ENCODE peak calls at places on chromosomes 12 and 14, in four cellular contexts. I is Peyer's patch, Y is AG09309, Q is NB4. N is an unnamed sample.

GRCh38 chr12:76595056-76595455 is 35.5 kb upstream of the OSBPL8 start:
- DNase-seq in I (no peak), Y (no peak), Q (no peak), N (no peak)

GRCh38 chr14:67423424-67423823 is 11.5 kb upstream of the PLEK2 start:
- DNase-seq in I (no peak), Y (no peak), Q (peak), N (no peak)

GRCh38 chr12:74412607-74413230 is 124.9 kb upstream of the ATXN7L3B start:
- DNase-seq in I (no peak), Y (no peak), Q (peak), N (no peak)

GRCh38 chr12:8629486-8630033 is 16.9 kb upstream of the AICDA start:
- DNase-seq in I (no peak), Y (no peak), Q (peak), N (no peak)

GRCh38 chr14:104797112-104798044 is 1.8 kb upstream of the AKT1 start:
- DNase-seq in I (peak), Y (no peak), Q (no peak), N (no peak)

GRCh38 chr14:88198441-88198840 is 124.6 kb downstream of the KCNK10 start:
- DNase-seq in I (no peak), Y (no peak), Q (no peak), N (no peak)

GRCh38 chr14:60999536-60999935 is 18.5 kb downstream of the SLC38A6 start:
- DNase-seq in I (no peak), Y (no peak), Q (no peak), N (no peak)

GRCh38 chr12:49827351-49828099 is 688 bp downstream of the NCKAP5L start:
- DNase-seq in I (peak), Y (no peak), Q (peak), N (peak)

GRCh38 chr12:69497308-69498026 is 27.3 kb downstream of the FRS2 start:
- DNase-seq in I (no peak), Y (no peak), Q (peak), N (no peak)

GRCh38 chr14:63045612-63046320 is 508 bp upstream of the KCNH5 start:
- DNase-seq in I (no peak), Y (no peak), Q (no peak), N (no peak)

GRCh38 chr12:8037046-8037663 is 4.6 kb downstream of the FOXJ2 start:
- DNase-seq in I (no peak), Y (no peak), Q (peak), N (no peak)

GRCh38 chr12:112107728-112108447 is 695 bp downstream of the NAA25 start:
- DNase-seq in I (peak), Y (no peak), Q (peak), N (no peak)

GRCh38 chr12:109972821-109973220 is 23.3 kb downstream of the GIT2 start:
- DNase-seq in I (no peak), Y (no peak), Q (no peak), N (no peak)

GRCh38 chr14:61649283-61649682 is 46.0 kb upstream of the HIF1A start:
- DNase-seq in I (no peak), Y (no peak), Q (no peak), N (no peak)

GRCh38 chr14:32603992-32604391 is 274.9 kb downstream of the AKAP6 start:
- DNase-seq in I (no peak), Y (no peak), Q (no peak), N (no peak)

GRCh38 chr14:24308342-24309124 is 756 bp upstream of the CIDEB start:
- DNase-seq in I (no peak), Y (no peak), Q (no peak), N (no peak)

GRCh38 chr12:26798013-26798412 is 35.0 kb downstream of the ITPR2 start:
- DNase-seq in I (no peak), Y (no peak), Q (no peak), N (no peak)

GRCh38 chr14:96796851-96797187 is 363 bp upstream of the VRK1 start:
- DNase-seq in I (no peak), Y (no peak), Q (no peak), N (no peak)

GRCh38 chr14:93941293-93941910 is 14.3 kb downstream of the FAM181A start:
- DNase-seq in I (no peak), Y (peak), Q (no peak), N (no peak)

GRCh38 chr14:68553326-68553725 is 239.5 kb downstream of the ZFP36L1 start:
- DNase-seq in I (peak), Y (no peak), Q (no peak), N (no peak)

GRCh38 chr14:46496409-46496808 is 155.2 kb downstream of the RPL10L start:
- DNase-seq in I (no peak), Y (no peak), Q (no peak), N (no peak)

GRCh38 chr14:58280954-58281787 is 17.2 kb upstream of the ARID4A start:
- DNase-seq in I (no peak), Y (peak), Q (peak), N (peak)

GRCh38 chr14:100523536-100524025 is 63.6 kb downstream of the BEGAIN start:
- DNase-seq in I (no peak), Y (no peak), Q (no peak), N (no peak)

GRCh38 chr12:105822131-105823103 is 316.3 kb downstream of the NUAK1 start:
- DNase-seq in I (no peak), Y (peak), Q (no peak), N (no peak)

GRCh38 chr12:131990066-131990979 is 40.6 kb downstream of the EP400 start:
- DNase-seq in I (peak), Y (no peak), Q (no peak), N (no peak)

GRCh38 chr12:109706747-109707469 is 6.7 kb upstream of the FAM222A start:
- DNase-seq in I (peak), Y (no peak), Q (no peak), N (no peak)

GRCh38 chr12:23005387-23005786 is 380.4 kb downstream of the ETNK1 start:
- DNase-seq in I (no peak), Y (no peak), Q (no peak), N (no peak)

GRCh38 chr12:23209793-23210192 is 584.8 kb downstream of the ETNK1 start:
- DNase-seq in I (no peak), Y (no peak), Q (no peak), N (no peak)

GRCh38 chr14:92400579-92401444 is 77.8 kb downstream of the SLC24A4 start:
- DNase-seq in I (no peak), Y (no peak), Q (peak), N (no peak)

GRCh38 chr14:59328410-59328809 is 136.8 kb downstream of the GPR135 start:
- DNase-seq in I (no peak), Y (no peak), Q (peak), N (no peak)

GRCh38 chr12:75550906-75551305 is 39.5 kb upstream of the KRR1 start:
- DNase-seq in I (no peak), Y (no peak), Q (no peak), N (no peak)

GRCh38 chr12:60494249-60494648 is 898.4 kb downstream of the SLC16A7 start:
- DNase-seq in I (no peak), Y (peak), Q (peak), N (no peak)

GRCh38 chr12:116687888-116688287 is 50.0 kb downstream of the SPRING1 start:
- DNase-seq in I (no peak), Y (no peak), Q (peak), N (no peak)

GRCh38 chr12:51722387-51722786 is 126.1 kb downstream of the FIGNL2 start:
- DNase-seq in I (no peak), Y (no peak), Q (no peak), N (no peak)

GRCh38 chr12:51726931-51727330 is 121.6 kb downstream of the FIGNL2 start:
- DNase-seq in I (no peak), Y (no peak), Q (no peak), N (no peak)

GRCh38 chr12:51717325-51717925 is 126.4 kb downstream of the SCN8A start:
- DNase-seq in I (no peak), Y (no peak), Q (no peak), N (no peak)

GRCh38 chr12:51721281-51721940 is 127.1 kb downstream of the FIGNL2 start:
- DNase-seq in I (peak), Y (no peak), Q (peak), N (no peak)
- TF ChIP-seq CTCF in I (no peak), Y (peak), Q (no peak), N (peak)

GRCh38 chr14:103541494-103541943 is 12.5 kb downstream of the TRMT61A start:
- DNase-seq in I (no peak), Y (no peak), Q (no peak), N (no peak)

GRCh38 chr14:103537175-103537990 is 8.4 kb downstream of the TRMT61A start:
- DNase-seq in I (no peak), Y (no peak), Q (no peak), N (no peak)

GRCh38 chr14:103540816-103541493 is 12.0 kb downstream of the TRMT61A start:
- DNase-seq in I (no peak), Y (no peak), Q (no peak), N (no peak)

GRCh38 chr14:103538291-103539055 is 9.5 kb downstream of the TRMT61A start:
- DNase-seq in I (no peak), Y (no peak), Q (no peak), N (no peak)

DNA sequence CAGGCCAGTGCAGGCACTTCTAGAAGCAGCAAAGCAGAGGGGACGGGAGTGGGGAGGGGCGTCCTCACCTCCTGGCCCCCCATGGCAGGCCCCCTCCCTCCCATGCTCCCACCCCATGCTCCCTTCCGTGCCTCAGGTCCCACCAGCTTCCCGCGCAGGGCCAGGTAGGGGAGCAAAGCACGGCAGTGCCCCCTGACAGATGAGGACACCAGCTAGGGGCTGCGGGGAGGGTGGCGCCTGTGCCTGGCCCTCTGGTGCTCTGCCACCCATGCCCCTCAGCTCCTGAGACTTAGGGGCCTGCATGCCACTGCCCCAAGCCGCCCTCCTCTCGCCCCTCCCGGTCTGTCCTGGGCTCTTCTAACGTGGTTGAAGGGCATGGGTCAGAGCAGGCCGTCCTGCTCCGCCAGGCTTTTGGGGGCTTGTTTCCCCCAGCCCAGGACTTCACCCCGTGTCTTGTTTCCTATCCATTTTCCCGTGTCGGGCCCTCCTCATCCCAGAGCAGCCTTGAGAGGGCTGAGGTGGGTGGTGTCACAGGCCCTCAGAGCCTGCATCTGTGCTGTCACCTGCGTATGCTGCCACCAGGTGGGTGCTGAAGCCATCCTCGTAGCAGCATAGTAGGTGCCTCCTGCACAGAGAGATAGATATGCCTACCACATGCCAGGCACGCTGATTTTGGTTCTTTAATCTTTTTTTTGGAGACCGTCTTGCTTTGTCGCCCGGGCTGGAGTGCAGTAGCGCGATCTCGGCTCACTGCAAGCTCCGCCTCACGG is 10.2 kb downstream of the TRMT61A start:
- DNase-seq in I (no peak), Y (no peak), Q (no peak), N (no peak)
- TF ChIP-seq CTCF in I (no peak), Y (no peak), Q (no peak), N (no peak)

DNA sequence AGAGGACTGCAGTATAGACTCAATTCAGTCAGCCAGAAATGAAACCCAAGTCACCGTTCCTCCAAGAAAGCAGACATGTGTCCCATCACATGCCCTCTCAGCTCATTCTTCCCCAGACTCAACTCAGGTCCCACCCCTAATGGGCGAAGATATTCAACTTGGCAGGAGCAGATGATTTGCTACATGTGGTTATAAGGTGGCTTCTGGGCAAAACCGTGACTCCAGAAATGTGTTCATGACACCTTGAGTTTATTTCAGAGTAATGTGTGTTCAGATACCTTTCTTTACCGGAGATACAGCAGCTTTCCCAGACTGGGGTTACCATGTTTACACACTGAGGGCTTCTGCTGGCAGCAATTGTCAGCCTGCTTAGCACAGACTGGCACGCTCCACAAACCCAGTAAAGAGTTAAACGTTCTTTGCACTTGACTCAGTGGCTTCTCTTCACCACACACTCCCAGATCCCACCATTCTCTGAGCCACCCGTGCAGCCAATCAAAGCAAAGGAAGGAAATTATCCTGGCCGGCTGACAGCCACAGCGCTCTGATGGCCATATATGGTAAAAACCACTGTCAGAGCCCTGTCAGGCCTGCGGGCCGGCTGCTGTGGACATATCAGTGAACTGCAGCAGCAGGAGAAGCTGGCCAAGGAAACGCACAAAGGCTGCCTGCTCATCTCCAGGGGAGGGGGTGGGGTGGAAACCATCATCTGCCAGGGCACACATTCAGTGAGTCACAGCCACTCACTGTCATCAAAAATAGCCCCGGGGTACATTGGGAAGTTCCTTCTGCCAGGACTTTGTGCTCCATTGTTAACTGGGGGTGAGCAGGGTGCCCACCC is 39.9 kb downstream of the CORO1C start:
- DNase-seq in I (peak), Y (peak), Q (peak), N (peak)
- TF ChIP-seq CTCF in I (peak), Y (peak), Q (peak), N (peak)

GRCh38 chr12:3333583-3333982 is 157.4 kb upstream of the PRMT8 start:
- DNase-seq in I (no peak), Y (no peak), Q (peak), N (no peak)
- TF ChIP-seq CTCF in I (no peak), Y (no peak), Q (no peak), N (peak)

DNA sequence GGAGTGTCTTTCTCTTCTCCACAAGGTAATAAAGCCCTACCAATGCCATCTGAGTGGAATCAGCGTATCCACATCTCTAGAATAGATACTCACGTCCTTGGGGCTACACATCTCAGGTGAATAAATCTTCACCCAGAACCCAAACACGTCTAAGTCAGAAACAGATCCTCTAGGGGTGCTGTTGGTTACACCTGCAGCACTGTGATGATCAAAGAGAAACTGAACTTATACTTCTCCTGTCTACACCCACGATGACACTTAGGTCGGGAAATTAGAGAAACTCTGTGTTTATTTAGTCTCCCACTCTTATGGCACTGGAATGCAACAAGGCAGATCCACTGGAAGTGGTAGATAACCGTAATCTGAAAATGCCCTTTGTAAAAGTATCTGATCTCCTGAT is 46.2 kb downstream of the WIF1 start:
- DNase-seq in I (no peak), Y (no peak), Q (no peak), N (no peak)
- TF ChIP-seq CTCF in I (no peak), Y (no peak), Q (peak), N (peak)

DNA sequence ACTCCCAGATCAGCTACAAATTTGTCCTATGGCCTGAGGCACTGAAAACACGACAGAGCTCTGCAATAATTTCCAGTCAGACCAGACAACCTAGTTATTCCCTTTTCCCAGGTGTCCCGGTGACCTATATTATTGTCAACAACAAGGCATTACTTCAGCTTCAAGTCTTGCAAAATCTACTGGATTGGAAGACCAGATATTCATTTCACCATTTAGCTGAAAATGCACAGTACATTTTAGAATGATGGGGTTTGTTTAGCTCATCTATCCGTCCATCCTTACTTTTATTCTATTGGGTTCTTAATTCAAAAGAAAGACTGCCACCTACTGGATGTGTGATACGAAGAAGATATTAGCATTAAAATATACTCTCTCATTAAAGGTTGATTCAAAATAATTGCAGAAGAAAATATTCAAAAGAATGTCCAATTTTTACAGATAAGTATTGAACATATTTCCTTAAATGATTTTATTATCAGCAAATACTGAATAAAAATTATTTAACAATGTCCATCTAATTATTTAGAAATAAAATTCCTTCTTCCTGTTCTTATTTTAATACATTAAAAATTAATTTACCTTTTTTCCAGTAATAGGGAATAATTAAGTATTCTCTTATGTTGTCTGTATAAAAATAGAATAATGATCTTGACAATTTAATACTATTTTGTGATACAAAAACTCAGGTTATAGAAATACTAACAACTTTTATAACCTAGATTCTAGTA is 244.9 kb upstream of the LRIG3 start:
- DNase-seq in I (no peak), Y (peak), Q (peak), N (no peak)
- TF ChIP-seq CTCF in I (peak), Y (peak), Q (no peak), N (peak)

GRCh38 chr12:6612652-6613014 is 5.5 kb upstream of the CHD4 start:
- DNase-seq in I (no peak), Y (no peak), Q (no peak), N (no peak)

GRCh38 chr12:6613015-6613775 is 6.0 kb upstream of the CHD4 start:
- DNase-seq in I (peak), Y (no peak), Q (peak), N (no peak)

GRCh38 chr12:6614513-6615177 is 7.5 kb upstream of the CHD4 start:
- DNase-seq in I (no peak), Y (no peak), Q (no peak), N (no peak)

GRCh38 chr12:6612247-6612646 is 5.1 kb upstream of the CHD4 start:
- DNase-seq in I (peak), Y (no peak), Q (no peak), N (no peak)

GRCh38 chr12:6613776-6614512 is 6.8 kb upstream of the CHD4 start:
- DNase-seq in I (peak), Y (peak), Q (peak), N (peak)
- TF ChIP-seq CTCF in I (no peak), Y (peak), Q (peak), N (peak)

DNA sequence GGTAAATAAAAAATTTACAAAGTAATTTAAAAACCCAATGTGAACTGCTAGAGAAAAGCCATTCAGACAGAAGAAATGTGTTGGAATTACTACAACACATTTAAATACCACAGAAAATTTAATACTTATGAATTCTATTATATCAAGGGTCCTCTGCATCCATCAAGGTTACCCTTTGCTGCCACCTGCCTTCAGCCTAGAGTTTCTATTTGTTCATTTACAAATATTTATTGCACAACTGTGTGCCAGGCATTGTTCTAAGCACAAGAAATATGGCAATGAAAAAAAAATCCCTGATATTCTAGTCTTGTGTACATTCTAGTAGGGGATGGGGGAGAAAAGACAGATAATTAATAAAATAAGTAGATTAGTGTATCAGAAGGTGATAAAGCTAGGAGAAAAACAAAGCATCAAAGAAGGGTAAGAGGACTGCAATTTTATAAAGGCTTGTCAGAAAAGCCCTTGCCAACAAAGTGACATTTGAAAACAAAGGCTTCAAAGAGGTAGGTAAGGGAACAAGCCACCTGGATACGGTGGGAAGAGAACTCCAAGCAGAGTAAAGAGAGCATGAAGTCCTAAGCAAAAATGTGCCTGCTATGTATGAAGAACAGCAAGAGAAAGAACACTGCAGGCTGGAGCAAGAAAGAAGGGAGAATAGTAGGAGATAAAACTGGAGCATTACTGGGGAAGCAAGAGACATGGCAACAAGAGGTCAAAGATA is 59.1 kb upstream of the SLC6A13 start:
- DNase-seq in I (no peak), Y (no peak), Q (peak), N (peak)
- TF ChIP-seq CTCF in I (no peak), Y (no peak), Q (no peak), N (peak)

N was measured in retinal pigment epithelial cell.